ENCODE peak calls at places on chromosomes 11 and 22, in six cellular contexts. Q is fibroblast of gingiva, G is ELR, W is NCI-H1417, J is GM12892, K is IMR-90. V is an unnamed sample.

GRCh38 chr22:27420817-27421361 is 380.7 kb downstream of the MN1 start:
- DNase-seq in G (peak), K (peak), W (no peak), J (no peak), Q (peak), V (no peak)

GRCh38 chr11:86041975-86042378 is 26.9 kb downstream of the PICALM start:
- DNase-seq in K (peak), G (peak), W (peak), J (peak), Q (peak), V (peak)

GRCh38 chr22:39309881-39310714 is 9.3 kb downstream of the RPL3 start:
- DNase-seq in Q (peak), W (no peak), G (peak), J (no peak), K (peak), V (no peak)

GRCh38 chr22:26170112-26170492 is 840 bp downstream of the SEZ6L start:
- DNase-seq in K (no peak), W (no peak), J (no peak), Q (no peak), G (no peak), V (no peak)

GRCh38 chr11:61861634-61862033 is 29.7 kb downstream of the FADS3 start:
- DNase-seq in J (no peak), G (no peak), K (no peak), W (no peak), Q (no peak), V (no peak)

GRCh38 chr22:27610863-27611786 is 190.4 kb downstream of the MN1 start:
- DNase-seq in K (no peak), W (no peak), Q (no peak), G (no peak), J (no peak), V (no peak)

GRCh38 chr22:27241430-27242110 is 560.0 kb downstream of the MN1 start:
- DNase-seq in J (no peak), W (no peak), K (no peak), G (no peak), Q (no peak), V (no peak)

GRCh38 chr22:24021304-24021703 is 10.2 kb downstream of the CABIN1 start:
- DNase-seq in K (no peak), W (no peak), Q (no peak), G (no peak), J (no peak), V (no peak)

GRCh38 chr11:11390068-11390775 is 37.2 kb upstream of the CSNK2A3 start:
- DNase-seq in G (no peak), K (no peak), W (no peak), Q (no peak), J (no peak), V (no peak)

GRCh38 chr11:47950396-47950795 is 30.0 kb upstream of the PTPRJ start:
- DNase-seq in G (no peak), W (no peak), Q (no peak), J (no peak), K (no peak), V (peak)

GRCh38 chr11:60251485-60252207 is 8.7 kb upstream of the MS4A4E start:
- DNase-seq in W (peak), Q (peak), K (no peak), G (peak), J (no peak), V (no peak)

GRCh38 chr11:27331984-27332383 is 31.0 kb downstream of the CCDC34 start:
- DNase-seq in W (no peak), J (no peak), G (peak), Q (no peak), K (peak), V (no peak)

GRCh38 chr11:132943737-132944556 is 588.4 kb downstream of the OPCML start:
- DNase-seq in G (peak), W (no peak), Q (no peak), K (no peak), J (no peak), V (no peak)

GRCh38 chr11:72812968-72813739 is 1.1 kb upstream of the ATG16L2 start:
- DNase-seq in J (no peak), Q (peak), K (peak), G (peak), W (no peak), V (peak)

GRCh38 chr11:18699848-18700261 is 1.3 kb downstream of the TMEM86A start:
- DNase-seq in Q (no peak), W (no peak), K (no peak), J (no peak), G (no peak), V (no peak)

GRCh38 chr22:37498289-37498909 is 12.2 kb upstream of the MFNG start:
- DNase-seq in K (no peak), G (no peak), Q (no peak), J (peak), W (peak), V (peak)

GRCh38 chr11:114180301-114181055 is 115.7 kb upstream of the NNMT start:
- DNase-seq in Q (no peak), J (no peak), W (peak), G (no peak), K (no peak), V (no peak)

GRCh38 chr11:113189909-113190667 is 124.3 kb upstream of the TTC12 start:
- DNase-seq in K (no peak), G (peak), J (no peak), W (no peak), Q (peak), V (no peak)